ENCODE peak calls at places on chromosomes 3 and 15, in five cellular contexts. L, B, S, G and Z are unnamed samples.

GRCh38 chr3:55557549-55557948 is 70.4 kb upstream of the WNT5A start:
- DNase-seq in L (no peak), B (no peak), S (no peak), G (no peak), Z (no peak)

GRCh38 chr3:112007641-112008040 is 8.9 kb downstream of the TAGLN3 start:
- DNase-seq in L (no peak), B (peak; percentile 30), S (peak; percentile 50), G (no peak), Z (no peak)

GRCh38 chr3:172656602-172657001 is 54.3 kb downstream of the NCEH1 start:
- DNase-seq in L (no peak), B (no peak), S (no peak), G (no peak), Z (no peak)

GRCh38 chr15:23416349-23417276 is 30.4 kb downstream of the GOLGA6L2 start:
- DNase-seq in L (no peak), B (no peak), S (no peak), G (no peak), Z (no peak)

GRCh38 chr3:29978036-29978435 is 628.4 kb upstream of the TGFBR2 start:
- DNase-seq in L (no peak), B (no peak), S (no peak), G (no peak), Z (peak; percentile 55)

GRCh38 chr3:178083906-178084823 is 452.1 kb upstream of the KCNMB2 start:
- DNase-seq in L (peak; percentile 86), B (peak; percentile 58), S (no peak), G (peak; percentile 78), Z (no peak)

GRCh38 chr3:161415506-161416231 is 44.4 kb upstream of the SPTSSB start:
- DNase-seq in L (peak; percentile 58), B (peak; percentile 66), S (peak; percentile 85), G (peak; percentile 93), Z (peak; percentile 85)

GRCh38 chr3:62940763-62941632 is 65.8 kb upstream of the CADPS start:
- DNase-seq in L (peak; percentile 65), B (peak; percentile 14), S (peak; percentile 1), G (no peak), Z (no peak)

GRCh38 chr15:34132881-34133280 is 31.0 kb downstream of the PGBD4 start:
- DNase-seq in L (no peak), B (no peak), S (peak; percentile 53), G (no peak), Z (no peak)

GRCh38 chr15:44038801-44039200 is 156.3 kb downstream of the FRMD5 start:
- DNase-seq in L (peak; percentile 68), B (peak; percentile 20), S (peak; percentile 66), G (no peak), Z (no peak)

GRCh38 chr3:109944836-109945235 is 607.5 kb upstream of the DPPA4 start:
- DNase-seq in L (no peak), B (no peak), S (no peak), G (no peak), Z (no peak)

GRCh38 chr3:53109822-53110771 is 20.1 kb downstream of the RFT1 start:
- DNase-seq in L (peak; percentile 80), B (peak; percentile 52), S (peak; percentile 74), G (peak; percentile 19), Z (no peak)

GRCh38 chr3:123610331-123610730 is 25.5 kb upstream of the HACD2 start:
- DNase-seq in L (no peak), B (no peak), S (no peak), G (no peak), Z (no peak)

GRCh38 chr3:2036096-2036495 is 62.6 kb upstream of the CNTN4 start:
- DNase-seq in L (peak; percentile 8), B (no peak), S (no peak), G (no peak), Z (no peak)

GRCh38 chr15:45199136-45199810 is 11.5 kb upstream of the SHF start:
- DNase-seq in L (peak; percentile 52), B (peak; percentile 55), S (no peak), G (peak; percentile 44), Z (peak; percentile 30)

GRCh38 chr15:57237282-57237642 is 139.0 kb upstream of the CGNL1 start:
- DNase-seq in L (peak; percentile 50), B (no peak), S (no peak), G (no peak), Z (no peak)

GRCh38 chr3:57960174-57960505 is 48.1 kb upstream of the FLNB start:
- DNase-seq in L (no peak), B (no peak), S (no peak), G (no peak), Z (no peak)

GRCh38 chr3:119913021-119913420 is 131.1 kb downstream of the NR1I2 start:
- DNase-seq in L (peak; percentile 12), B (no peak), S (peak; percentile 39), G (no peak), Z (peak; percentile 47)

GRCh38 chr3:195802261-195802701 is 9.4 kb downstream of the MUC4 start:
- DNase-seq in L (no peak), B (no peak), S (no peak), G (no peak), Z (no peak)

GRCh38 chr15:40782609-40783227 is 12.9 kb downstream of the C15orf62 start:
- DNase-seq in L (peak; percentile 73), B (peak; percentile 34), S (no peak), G (peak; percentile 63), Z (peak; percentile 67)

DNA sequence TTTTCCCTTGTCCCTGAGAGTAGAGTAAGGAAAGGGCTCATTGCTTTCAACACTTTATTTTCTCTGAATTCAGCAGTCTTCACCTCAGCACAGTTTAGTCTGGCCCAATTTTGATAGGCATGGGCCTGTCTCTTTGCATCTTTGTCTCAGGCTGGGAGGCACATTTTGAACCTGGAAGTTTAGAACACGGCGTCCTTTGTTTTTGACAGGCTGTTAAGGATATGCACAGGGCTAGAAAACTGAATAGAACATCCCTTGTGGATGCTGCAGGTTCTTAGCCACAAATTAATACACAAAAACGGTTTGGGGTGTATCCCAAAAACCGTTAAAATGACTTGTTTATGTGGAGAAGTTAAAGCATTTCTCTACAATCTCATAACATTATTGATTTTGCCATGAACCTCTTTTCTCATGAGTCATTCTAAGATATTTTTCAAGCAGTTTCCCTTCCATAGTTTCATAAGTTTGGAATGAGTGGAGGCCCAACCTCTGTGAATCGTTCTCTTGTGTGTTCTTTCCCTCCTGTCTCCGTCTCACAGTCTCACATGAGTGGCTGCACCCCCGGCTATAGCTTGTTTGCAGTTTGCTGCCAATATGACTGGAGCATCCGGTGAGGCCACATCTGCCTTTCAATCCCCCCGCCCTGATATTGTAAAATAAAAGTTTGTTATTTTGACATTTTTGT is 192.9 kb upstream of the EIF1B start:
- DNase-seq in L (no peak), B (no peak), S (peak; percentile 6), G (peak; percentile 38), Z (peak; percentile 77)
- H3K4me2 ChIP-seq in L (no peak overlapping the region), B (no peak overlapping the region), S (no peak overlapping the region), G (no peak overlapping the region), Z (no peak overlapping the region)

GRCh38 chr3:156551261-156551660 is 3.7 kb downstream of the SSR3 start:
- DNase-seq in L (peak; percentile 5), B (peak; percentile 66), S (peak; percentile 69), G (no peak), Z (no peak)
- H3K4me2 ChIP-seq in L (no peak overlapping the region), B (no peak overlapping the region), S (peak overlapping the region; percentile 77), G (peak overlapping the region; percentile 62), Z (peak overlapping the region; percentile 94)

GRCh38 chr3:16510620-16511319 is 2.7 kb downstream of the RFTN1 start:
- DNase-seq in L (no peak), B (no peak), S (no peak), G (no peak), Z (no peak)
- H3K4me2 ChIP-seq in L (no peak overlapping the region), B (peak overlapping the region; percentile 2), S (peak overlapping the region; percentile 63), G (peak overlapping the region; percentile 76), Z (no peak overlapping the region)

GRCh38 chr15:55959744-55960143 is 33.7 kb downstream of the NEDD4 start:
- DNase-seq in L (no peak), B (no peak), S (peak; percentile 4), G (no peak), Z (no peak)

GRCh38 chr15:55954862-55955605 is 38.4 kb downstream of the NEDD4 start:
- DNase-seq in L (no peak), B (no peak), S (no peak), G (no peak), Z (no peak)

GRCh38 chr15:55960946-55961345 is 32.5 kb downstream of the NEDD4 start:
- DNase-seq in L (no peak), B (no peak), S (no peak), G (no peak), Z (no peak)

GRCh38 chr15:55958349-55958748 is 35.1 kb downstream of the NEDD4 start:
- DNase-seq in L (no peak), B (no peak), S (no peak), G (no peak), Z (no peak)
- H3K4me2 ChIP-seq in L (no peak overlapping the region), B (no peak overlapping the region), S (no peak overlapping the region), G (no peak overlapping the region), Z (no peak overlapping the region)

DNA sequence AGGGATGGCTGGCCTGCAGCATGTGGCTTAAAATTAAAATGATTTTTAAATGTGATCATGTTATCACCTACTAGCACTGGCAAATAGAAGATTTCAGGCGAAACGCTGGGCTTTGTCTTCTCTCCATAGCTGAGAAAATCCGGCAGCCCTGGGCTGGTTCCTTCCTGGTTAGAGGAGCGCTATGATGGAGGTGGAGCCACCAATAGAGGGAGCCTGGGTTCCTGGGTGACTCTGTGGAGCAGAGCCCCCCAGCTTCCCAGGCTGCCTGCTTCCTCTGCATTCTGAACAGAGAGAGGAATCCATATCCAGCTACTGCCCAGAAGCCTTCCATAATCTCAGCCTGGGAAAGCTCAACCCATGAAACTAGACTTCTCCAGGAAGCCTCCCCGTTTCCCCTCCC is 32.6 kb upstream of the IQSEC1 start:
- DNase-seq in L (no peak), B (no peak), S (no peak), G (no peak), Z (no peak)
- H3K4me2 ChIP-seq in L (no peak overlapping the region), B (no peak overlapping the region), S (no peak overlapping the region), G (no peak overlapping the region), Z (no peak overlapping the region)

GRCh38 chr15:73385205-73385604 is 16.4 kb upstream of the HCN4 start:
- DNase-seq in L (no peak), B (no peak), S (no peak), G (no peak), Z (no peak)
- H3K4me2 ChIP-seq in L (no peak overlapping the region), B (no peak overlapping the region), S (no peak overlapping the region), G (no peak overlapping the region), Z (no peak overlapping the region)